ENCODE peak calls at places on chromosomes 2 and 18, in ten cellular contexts. D, A, P, T, W, S, I, F, O and N are unnamed samples.

GRCh38 chr2:179266271-179266670 is 1.6 kb upstream of the SESTD1 start:
- DNase-seq in I (no peak), O (no peak), W (no peak), D (no peak), A (no peak), T (no peak), P (no peak), S (no peak), F (no peak), N (no peak)

GRCh38 chr18:76490701-76491171 is 4.3 kb downstream of the ZNF516 start:
- DNase-seq in T (peak; percentile 18), S (no peak), A (no peak), D (peak; percentile 75), P (no peak), W (peak; percentile 86), F (no peak), O (no peak), I (peak; percentile 56), N (no peak)

GRCh38 chr2:55052087-55053061 is 2.1 kb upstream of the RTN4 start:
- DNase-seq in D (peak; percentile 15), S (no peak), F (peak; percentile 66), T (no peak), W (no peak), O (no peak), A (no peak), I (no peak), P (peak; percentile 66), N (no peak)

GRCh38 chr18:78918707-78919106 is 60.9 kb upstream of the SALL3 start:
- DNase-seq in S (no peak), A (no peak), W (no peak), D (no peak), F (no peak), T (no peak), P (no peak), O (no peak), I (no peak), N (no peak)

GRCh38 chr2:222176890-222177289 is 121.9 kb downstream of the PAX3 start:
- DNase-seq in W (peak; percentile 87), O (no peak), D (no peak), I (peak; percentile 84), P (no peak), A (no peak), S (no peak), T (no peak), F (no peak), N (no peak)

GRCh38 chr2:55268288-55268906 is 634 bp downstream of the MTIF2 start:
- DNase-seq in O (no peak), W (peak; percentile 73), A (no peak), F (no peak), D (no peak), T (no peak), I (peak; percentile 12), S (no peak), P (peak; percentile 18), N (no peak)

GRCh38 chr18:63470751-63471150 is 6.0 kb upstream of the SERPINB5 start:
- DNase-seq in W (no peak), D (no peak), S (no peak), T (no peak), A (no peak), P (no peak), I (no peak), O (no peak), F (no peak), N (no peak)

GRCh38 chr2:174919886-174920595 is 85.1 kb downstream of the CHN1 start:
- DNase-seq in A (no peak), P (no peak), W (no peak), S (no peak), T (no peak), D (no peak), O (no peak), I (no peak), F (no peak), N (no peak)

GRCh38 chr2:188766086-188766856 is 207.9 kb upstream of the COL3A1 start:
- DNase-seq in P (no peak), T (no peak), O (no peak), A (no peak), S (no peak), F (no peak), D (no peak), I (no peak), W (no peak), N (peak; percentile 32)

GRCh38 chr2:2547451-2547850 is 216.4 kb upstream of the MYT1L start:
- DNase-seq in F (no peak), O (no peak), D (no peak), S (no peak), I (no peak), P (no peak), T (no peak), A (no peak), W (no peak), N (no peak)

GRCh38 chr2:109481196-109481555 is 132.6 kb downstream of the SEPTIN10 start:
- DNase-seq in I (no peak), O (no peak), A (no peak), W (no peak), S (no peak), F (no peak), P (no peak), D (no peak), T (no peak), N (no peak)

GRCh38 chr2:233838726-233839446 is 15.4 kb downstream of the HJURP start:
- DNase-seq in W (no peak), D (no peak), O (no peak), F (no peak), A (no peak), S (no peak), T (no peak), P (no peak), I (no peak), N (no peak)

GRCh38 chr2:88692187-88692586 is 714 bp downstream of the RPIA start:
- DNase-seq in F (peak; percentile 4), W (peak; percentile 52), T (peak; percentile 14), D (peak; percentile 44), S (no peak), I (no peak), P (no peak), A (peak; percentile 15), O (no peak), N (no peak)

GRCh38 chr2:139196754-139197153 is 416.6 kb upstream of the NXPH2 start:
- DNase-seq in S (no peak), F (no peak), T (no peak), P (no peak), A (no peak), D (no peak), W (no peak), O (no peak), I (no peak), N (no peak)

GRCh38 chr2:143229952-143230351 is 100.7 kb downstream of the ARHGAP15 start:
- DNase-seq in W (no peak), O (no peak), A (no peak), T (no peak), D (no peak), S (no peak), P (no peak), I (peak; percentile 81), F (no peak), N (no peak)

GRCh38 chr18:49155857-49156256 is 205.1 kb upstream of the SMAD7 start:
- DNase-seq in A (no peak), O (no peak), P (no peak), D (no peak), F (no peak), T (no peak), S (no peak), I (no peak), W (no peak), N (no peak)

GRCh38 chr2:71332413-71332866 is 858 bp downstream of the ZNF638 start:
- DNase-seq in I (no peak), T (no peak), W (no peak), D (no peak), O (no peak), F (peak; percentile 4), A (no peak), P (no peak), S (no peak), N (no peak)